ENCODE peak calls at places on chromosomes 2 and 18, in seven cellular contexts. One of them, this sample, is unnamed.

GRCh38 chr2:11175293-11175795 is 20.1 kb downstream of the SLC66A3 start:
- DNase-seq in Calu3: no peak
- DNase-seq in ELF-1: no peak
- DNase-seq in AG08395: peak; percentile 75
- DNase-seq in BJ: peak; percentile 16
- DNase-seq in OCI-LY7: no peak
- DNase-seq in K562: no peak
- DNase-seq in this sample: no peak

GRCh38 chr2:23689891-23690290 is 237.0 kb downstream of the ATAD2B start:
- DNase-seq in Calu3: no peak
- DNase-seq in ELF-1: peak; percentile 43
- DNase-seq in AG08395: no peak
- DNase-seq in BJ: no peak
- DNase-seq in OCI-LY7: no peak
- DNase-seq in K562: no peak
- DNase-seq in this sample: no peak

GRCh38 chr2:190964170-190964795 is 49.7 kb downstream of the STAT1 start:
- DNase-seq in Calu3: no peak
- DNase-seq in ELF-1: no peak
- DNase-seq in AG08395: no peak
- DNase-seq in BJ: no peak
- DNase-seq in OCI-LY7: no peak
- DNase-seq in K562: no peak
- DNase-seq in this sample: no peak

GRCh38 chr2:85448840-85449588 is 30.5 kb downstream of the SH2D6 start:
- DNase-seq in Calu3: no peak
- DNase-seq in ELF-1: no peak
- DNase-seq in AG08395: no peak
- DNase-seq in BJ: no peak
- DNase-seq in OCI-LY7: no peak
- DNase-seq in K562: no peak
- DNase-seq in this sample: no peak

GRCh38 chr2:231890896-231891513 is 35.2 kb downstream of the NPPC start:
- DNase-seq in Calu3: no peak
- DNase-seq in ELF-1: no peak
- DNase-seq in AG08395: no peak
- DNase-seq in BJ: no peak
- DNase-seq in OCI-LY7: no peak
- DNase-seq in K562: no peak
- DNase-seq in this sample: no peak

GRCh38 chr2:26396734-26397298 is 4.9 kb upstream of the DRC1 start:
- DNase-seq in Calu3: no peak
- DNase-seq in ELF-1: no peak
- DNase-seq in AG08395: no peak
- DNase-seq in BJ: no peak
- DNase-seq in OCI-LY7: no peak
- DNase-seq in K562: peak; percentile 80
- DNase-seq in this sample: no peak

GRCh38 chr2:190627881-190628412 is 20.9 kb upstream of the NAB1 start:
- DNase-seq in Calu3: no peak
- DNase-seq in ELF-1: peak; percentile 27
- DNase-seq in AG08395: peak; percentile 53
- DNase-seq in BJ: no peak
- DNase-seq in OCI-LY7: no peak
- DNase-seq in K562: no peak
- DNase-seq in this sample: no peak

GRCh38 chr2:236875906-236876505 is 209.7 kb upstream of the COPS8 start:
- DNase-seq in Calu3: no peak
- DNase-seq in ELF-1: peak; percentile 65
- DNase-seq in AG08395: no peak
- DNase-seq in BJ: no peak
- DNase-seq in OCI-LY7: no peak
- DNase-seq in K562: no peak
- DNase-seq in this sample: peak; percentile 64

GRCh38 chr2:172599917-172600316 is 44.0 kb downstream of the PDK1 start:
- DNase-seq in Calu3: no peak
- DNase-seq in ELF-1: no peak
- DNase-seq in AG08395: no peak
- DNase-seq in BJ: no peak
- DNase-seq in OCI-LY7: no peak
- DNase-seq in K562: no peak
- DNase-seq in this sample: no peak

GRCh38 chr2:122267947-122268346 is 512.5 kb downstream of the TSN start:
- DNase-seq in Calu3: no peak
- DNase-seq in ELF-1: no peak
- DNase-seq in AG08395: no peak
- DNase-seq in BJ: no peak
- DNase-seq in OCI-LY7: no peak
- DNase-seq in K562: no peak
- DNase-seq in this sample: no peak

GRCh38 chr2:46988230-46988629 is 72.6 kb upstream of the MCFD2 start:
- DNase-seq in Calu3: no peak
- DNase-seq in ELF-1: no peak
- DNase-seq in AG08395: no peak
- DNase-seq in BJ: no peak
- DNase-seq in OCI-LY7: no peak
- DNase-seq in K562: no peak
- DNase-seq in this sample: no peak

GRCh38 chr2:217941886-217942728 is 60.7 kb downstream of the TNS1 start:
- DNase-seq in Calu3: no peak
- DNase-seq in ELF-1: no peak
- DNase-seq in AG08395: no peak
- DNase-seq in BJ: no peak
- DNase-seq in OCI-LY7: no peak
- DNase-seq in K562: no peak
- DNase-seq in this sample: no peak

GRCh38 chr2:133773862-133774674 is 205.8 kb upstream of the NCKAP5 start:
- DNase-seq in Calu3: no peak
- DNase-seq in ELF-1: no peak
- DNase-seq in AG08395: no peak
- DNase-seq in BJ: no peak
- DNase-seq in OCI-LY7: no peak
- DNase-seq in K562: no peak
- DNase-seq in this sample: no peak

GRCh38 chr18:76977681-76978234 is 154.8 kb downstream of the MBP start:
- DNase-seq in Calu3: no peak
- DNase-seq in ELF-1: no peak
- DNase-seq in AG08395: no peak
- DNase-seq in BJ: no peak
- DNase-seq in OCI-LY7: no peak
- DNase-seq in K562: no peak
- DNase-seq in this sample: no peak

GRCh38 chr2:45009303-45009927 is at the start of gene SIX2:
- DNase-seq in Calu3: peak; percentile 85
- DNase-seq in ELF-1: peak; percentile 99
- DNase-seq in AG08395: peak; percentile 97
- DNase-seq in BJ: peak; percentile 92
- DNase-seq in OCI-LY7: no peak
- DNase-seq in K562: peak; percentile 8
- DNase-seq in this sample: peak; percentile 100

GRCh38 chr2:102768253-102768652 is 6.4 kb downstream of the TMEM182 start:
- DNase-seq in Calu3: no peak
- DNase-seq in ELF-1: no peak
- DNase-seq in AG08395: no peak
- DNase-seq in BJ: no peak
- DNase-seq in OCI-LY7: no peak
- DNase-seq in K562: no peak
- DNase-seq in this sample: peak; percentile 41

GRCh38 chr2:182668671-182669070 is 47.4 kb upstream of the DNAJC10 start:
- DNase-seq in Calu3: peak; percentile 68
- DNase-seq in ELF-1: peak; percentile 10
- DNase-seq in AG08395: no peak
- DNase-seq in BJ: no peak
- DNase-seq in OCI-LY7: no peak
- DNase-seq in K562: no peak
- DNase-seq in this sample: no peak

GRCh38 chr18:79903071-79903635 is 48.3 kb downstream of the SLC66A2 start:
- DNase-seq in Calu3: no peak
- DNase-seq in ELF-1: no peak
- DNase-seq in AG08395: no peak
- DNase-seq in BJ: no peak
- DNase-seq in OCI-LY7: no peak
- DNase-seq in K562: no peak
- DNase-seq in this sample: no peak

GRCh38 chr2:38900726-38901125 is 11.1 kb downstream of the ARHGEF33 start:
- DNase-seq in Calu3: no peak
- DNase-seq in ELF-1: no peak
- DNase-seq in AG08395: no peak
- DNase-seq in BJ: no peak
- DNase-seq in OCI-LY7: no peak
- DNase-seq in K562: no peak
- DNase-seq in this sample: no peak

GRCh38 chr2:173681891-173682655 is 283.1 kb downstream of the SP3 start:
- DNase-seq in Calu3: no peak
- DNase-seq in ELF-1: no peak
- DNase-seq in AG08395: no peak
- DNase-seq in BJ: no peak
- DNase-seq in OCI-LY7: no peak
- DNase-seq in K562: no peak
- DNase-seq in this sample: no peak

GRCh38 chr18:39786477-39786876 is 2168.6 kb upstream of the PIK3C3 start:
- DNase-seq in Calu3: no peak
- DNase-seq in ELF-1: no peak
- DNase-seq in AG08395: no peak
- DNase-seq in BJ: no peak
- DNase-seq in OCI-LY7: no peak
- DNase-seq in K562: no peak
- DNase-seq in this sample: no peak

GRCh38 chr18:32018331-32019250 is at the start of gene RNF125:
- DNase-seq in Calu3: peak; percentile 76
- DNase-seq in ELF-1: peak; percentile 98
- DNase-seq in AG08395: peak; percentile 77
- DNase-seq in BJ: peak; percentile 19
- DNase-seq in OCI-LY7: peak; percentile 82
- DNase-seq in K562: peak; percentile 92
- DNase-seq in this sample: peak; percentile 60